ENCODE peak calls at places on chromosomes 5 and 9, in five cellular contexts. L is CD8-positive, alpha-beta T cell; O is AG10803; Q is SJSA1; I is kidney. H is an unnamed sample.
A peak's percentile ranks its signal among the peaks of the same experiment; 100 is the strongest.

GRCh38 chr5:22835630-22836029 is 17.5 kb downstream of the CDH12 start:
- DNase-seq in L (no peak), O (no peak), Q (no peak), I (no peak), H (no peak)

GRCh38 chr9:129107651-129108050 is 2.9 kb downstream of the CRAT start:
- DNase-seq in L (no peak), O (no peak), Q (no peak), I (peak; percentile 52), H (no peak)

GRCh38 chr5:6448622-6449464 is at the start of gene UBE2QL1:
- DNase-seq in L (no peak), O (no peak), Q (peak; percentile 24), I (no peak), H (no peak)

GRCh38 chr5:106862450-106863193 is 808.1 kb downstream of the EFNA5 start:
- DNase-seq in L (no peak), O (no peak), Q (no peak), I (no peak), H (peak; percentile 21)

GRCh38 chr9:34381323-34381722 is 4.6 kb upstream of the MYORG start:
- DNase-seq in L (no peak), O (no peak), Q (no peak), I (no peak), H (no peak)

GRCh38 chr9:106487256-106487655 is 375.7 kb upstream of the ZNF462 start:
- DNase-seq in L (no peak), O (no peak), Q (no peak), I (no peak), H (no peak)

GRCh38 chr5:24135536-24135935 is 509.2 kb downstream of the CDH10 start:
- DNase-seq in L (no peak), O (no peak), Q (no peak), I (no peak), H (no peak)

GRCh38 chr5:132480546-132481242 is 9.9 kb downstream of the IRF1 start:
- DNase-seq in L (no peak), O (no peak), Q (no peak), I (no peak), H (no peak)

GRCh38 chr5:16909464-16909863 is 26.6 kb downstream of the MYO10 start:
- DNase-seq in L (no peak), O (no peak), Q (peak; percentile 59), I (peak; percentile 31), H (no peak)

GRCh38 chr9:23644906-23645305 is 181.1 kb downstream of the ELAVL2 start:
- DNase-seq in L (no peak), O (no peak), Q (no peak), I (no peak), H (no peak)

GRCh38 chr9:2523601-2524000 is 98.0 kb upstream of the VLDLR start:
- DNase-seq in L (no peak), O (no peak), Q (no peak), I (no peak), H (no peak)

GRCh38 chr5:143019614-143020515 is 249.7 kb downstream of the ARHGAP26 start:
- DNase-seq in L (no peak), O (no peak), Q (no peak), I (no peak), H (no peak)

GRCh38 chr5:98308960-98309359 is 464.5 kb upstream of the RGMB start:
- DNase-seq in L (no peak), O (no peak), Q (no peak), I (no peak), H (peak; percentile 35)

GRCh38 chr5:130141689-130142320 is 237.5 kb downstream of the CHSY3 start:
- DNase-seq in L (no peak), O (peak; percentile 47), Q (peak; percentile 12), I (no peak), H (peak; percentile 69)

GRCh38 chr5:41721521-41721920 is 148.7 kb downstream of the OXCT1 start:
- DNase-seq in L (no peak), O (peak; percentile 13), Q (no peak), I (no peak), H (peak; percentile 6)

GRCh38 chr5:31393126-31393525 is 138.8 kb downstream of the DROSHA start:
- DNase-seq in L (no peak), O (no peak), Q (no peak), I (no peak), H (no peak)

GRCh38 chr5:33944543-33945132 is 8.5 kb downstream of the RXFP3 start:
- DNase-seq in L (no peak), O (no peak), Q (no peak), I (no peak), H (no peak)
- H3K4me3 ChIP-seq in L (no peak overlapping the region), O (no peak overlapping the region), Q (no peak overlapping the region), I (no peak overlapping the region), H (no peak overlapping the region)

GRCh38 chr9:33081128-33081851 is 4.8 kb upstream of the SMU1 start:
- DNase-seq in L (peak; percentile 41), O (peak; percentile 84), Q (peak; percentile 52), I (no peak), H (peak; percentile 95)
- H3K4me3 ChIP-seq in L (peak overlapping the region; percentile 16), O (no peak overlapping the region), Q (no peak overlapping the region), I (peak overlapping the region; percentile 26), H (peak overlapping the region; percentile 37)

DNA sequence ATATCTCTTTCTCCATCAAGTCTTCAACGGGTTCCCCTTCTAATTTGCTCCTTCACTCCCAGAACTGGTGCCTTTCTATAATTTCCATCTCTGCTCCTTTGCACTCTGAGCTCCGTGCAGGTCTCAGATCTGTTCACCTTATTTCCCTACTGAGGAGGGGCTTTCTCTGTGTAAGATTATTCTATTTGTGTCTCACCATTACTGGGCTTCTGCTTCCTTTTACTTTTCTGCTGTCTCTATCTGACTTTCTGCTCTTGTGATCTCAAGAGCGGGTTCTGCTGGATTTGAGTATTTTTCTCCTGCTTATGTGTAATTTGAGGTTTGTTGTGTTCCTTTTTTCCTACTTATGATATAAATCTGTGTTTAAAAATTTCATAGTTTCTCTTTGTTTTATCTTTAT is 117.5 kb downstream of the PCSK5 start:
- DNase-seq in L (no peak), O (no peak), Q (no peak), I (no peak), H (no peak)
- H3K4me3 ChIP-seq in L (no peak overlapping the region), O (no peak overlapping the region), Q (no peak overlapping the region), I (no peak overlapping the region), H (no peak overlapping the region)

DNA sequence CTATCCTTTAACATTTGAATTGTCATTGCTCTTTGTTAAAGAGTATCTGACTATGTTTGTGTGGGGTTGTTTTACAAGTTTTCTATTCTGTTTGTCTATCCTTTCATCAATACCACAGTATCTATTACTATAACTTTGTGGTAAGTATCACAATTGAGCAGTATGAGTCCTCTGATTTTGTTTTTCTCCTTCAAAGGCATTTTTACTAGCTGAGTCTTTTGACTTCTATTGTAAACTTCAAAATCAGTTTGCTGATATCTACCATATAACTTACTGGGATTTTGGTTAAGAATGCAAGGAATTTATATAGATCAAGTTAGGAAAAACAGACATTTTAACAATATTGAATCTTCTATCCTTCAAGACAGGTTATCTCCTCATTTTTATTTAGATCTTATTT is 789.8 kb upstream of the PTPRD start:
- DNase-seq in L (no peak), O (no peak), Q (no peak), I (no peak), H (no peak)
- H3K4me3 ChIP-seq in L (no peak overlapping the region), O (no peak overlapping the region), Q (no peak overlapping the region), I (no peak overlapping the region), H (no peak overlapping the region)

DNA sequence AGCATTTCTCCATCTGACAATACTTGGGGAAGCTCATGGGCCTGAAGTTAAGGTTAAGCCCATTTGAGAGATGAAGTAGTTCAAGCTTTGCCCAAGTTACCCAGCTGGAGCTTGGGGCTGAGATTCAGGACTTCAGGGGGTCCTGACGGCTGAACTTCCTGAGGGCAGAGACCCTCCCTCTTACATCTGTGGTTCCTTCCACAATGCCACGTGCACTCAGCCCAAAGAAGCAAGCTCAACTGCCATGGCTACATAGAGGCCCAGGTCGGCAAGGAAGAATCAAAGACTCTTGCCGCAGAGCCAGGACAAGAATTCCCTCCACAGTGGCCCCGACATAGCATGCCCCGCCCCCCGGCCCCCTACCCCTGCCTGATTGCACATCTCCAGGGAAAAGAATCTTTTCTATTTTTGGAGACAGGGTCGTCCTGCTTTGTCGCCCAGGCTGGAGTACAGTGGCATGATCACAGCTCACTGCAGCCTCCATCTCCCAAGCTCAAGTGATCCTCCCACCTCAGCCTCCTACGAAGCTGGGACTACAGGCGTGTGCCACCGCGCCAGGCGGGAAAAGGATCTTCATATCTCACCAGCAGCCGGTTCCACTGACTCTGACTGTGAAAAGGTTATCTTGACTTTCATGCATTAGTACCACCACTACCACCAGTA is 9.2 kb downstream of the PHF19 start:
- DNase-seq in L (no peak), O (no peak), Q (no peak), I (no peak), H (no peak)
- H3K4me3 ChIP-seq in L (no peak overlapping the region), O (peak overlapping the region; percentile 65), Q (no peak overlapping the region), I (peak overlapping the region; percentile 49), H (no peak overlapping the region)

GRCh38 chr9:125085703-125086477 is 57.4 kb downstream of the SCAI start:
- DNase-seq in L (no peak), O (no peak), Q (no peak), I (no peak), H (no peak)

GRCh38 chr9:125088752-125089151 is 54.6 kb downstream of the SCAI start:
- DNase-seq in L (no peak), O (no peak), Q (no peak), I (no peak), H (no peak)

GRCh38 chr9:125091121-125091520 is 52.2 kb downstream of the SCAI start:
- DNase-seq in L (no peak), O (no peak), Q (no peak), I (no peak), H (no peak)

GRCh38 chr9:125089331-125089730 is 54.0 kb downstream of the SCAI start:
- DNase-seq in L (no peak), O (no peak), Q (no peak), I (no peak), H (no peak)
- H3K4me3 ChIP-seq in L (no peak overlapping the region), O (no peak overlapping the region), Q (no peak overlapping the region), I (no peak overlapping the region), H (no peak overlapping the region)

GRCh38 chr9:70044450-70045307 is 1.0 kb downstream of the MAMDC2 start:
- DNase-seq in L (no peak), O (peak; percentile 18), Q (no peak), I (no peak), H (peak; percentile 51)

GRCh38 chr9:70043285-70043684 is 363 bp upstream of the MAMDC2 start:
- DNase-seq in L (no peak), O (no peak), Q (no peak), I (no peak), H (no peak)

GRCh38 chr9:70040506-70040905 is 3.1 kb upstream of the MAMDC2 start:
- DNase-seq in L (no peak), O (no peak), Q (no peak), I (no peak), H (peak; percentile 30)

GRCh38 chr9:70043689-70044449 is at the start of gene MAMDC2:
- DNase-seq in L (no peak), O (peak; percentile 23), Q (no peak), I (peak; percentile 76), H (peak; percentile 39)

GRCh38 chr9:70042461-70043215 is 1.0 kb upstream of the MAMDC2 start:
- DNase-seq in L (no peak), O (no peak), Q (no peak), I (no peak), H (no peak)
- H3K4me3 ChIP-seq in L (no peak overlapping the region), O (no peak overlapping the region), Q (no peak overlapping the region), I (no peak overlapping the region), H (no peak overlapping the region)